ENCODE peak calls at places on chromosomes 1 and 21, in nine cellular contexts. D is spleen, M is A549, I is uterus, N is right lobe of liver, B is heart left ventricle, H is tibial nerve, W is esophagus squamous epithelium, A is body of pancreas. F is an unnamed sample.

GRCh38 chr1:3425486-3426215 is 28.8 kb upstream of the ARHGEF16 start:
- DNase-seq in D (no peak), A (no peak), W (no peak), I (no peak), H (no peak), M (no peak), B (no peak), N (no peak), F (no peak)

GRCh38 chr1:94092210-94092613 is 28.7 kb downstream of the ABCA4 start:
- DNase-seq in W (no peak), D (no peak), I (peak), M (no peak), B (peak), A (no peak), N (no peak), H (no peak), F (peak)

GRCh38 chr1:183689770-183690204 is 36.7 kb upstream of the APOBEC4 start:
- DNase-seq in H (no peak), A (no peak), M (no peak), W (no peak), N (no peak), B (no peak), D (no peak), I (no peak), F (no peak)

GRCh38 chr1:67390041-67390887 is 39.9 kb downstream of the SERBP1 start:
- DNase-seq in N (no peak), W (no peak), D (no peak), B (no peak), H (no peak), M (no peak), A (no peak), I (no peak), F (no peak)

GRCh38 chr1:116820362-116820761 is 66.1 kb downstream of the CD2 start:
- DNase-seq in I (peak), H (no peak), A (peak), N (no peak), B (peak), M (no peak), W (no peak), D (no peak), F (no peak)

GRCh38 chr1:8816306-8816705 is 1.1 kb downstream of the RERE start:
- DNase-seq in I (no peak), W (no peak), A (no peak), H (no peak), M (no peak), D (no peak), B (no peak), N (no peak), F (no peak)

GRCh38 chr1:99282536-99282935 is 18.2 kb downstream of the PLPPR4 start:
- DNase-seq in H (no peak), M (no peak), W (no peak), D (no peak), A (no peak), I (no peak), B (no peak), N (no peak), F (no peak)

GRCh38 chr1:116390195-116390594 is 17.2 kb downstream of the ATP1A1 start:
- DNase-seq in D (no peak), I (no peak), W (no peak), B (no peak), H (no peak), A (no peak), M (no peak), N (no peak), F (no peak)

GRCh38 chr1:108878678-108879077 is 1.9 kb downstream of the GPSM2 start:
- DNase-seq in I (no peak), M (no peak), N (no peak), B (no peak), H (no peak), A (no peak), W (no peak), D (no peak), F (no peak)

GRCh38 chr1:181124206-181124825 is 35.8 kb downstream of the IER5 start:
- DNase-seq in A (no peak), N (no peak), D (no peak), H (no peak), I (no peak), B (no peak), W (no peak), M (no peak), F (no peak)

GRCh38 chr1:66304128-66304527 is 229.8 kb upstream of the SGIP1 start:
- DNase-seq in W (no peak), N (no peak), I (no peak), B (no peak), M (no peak), H (no peak), D (no peak), A (no peak), F (no peak)

GRCh38 chr1:81836007-81836626 is 35.4 kb downstream of the ADGRL2 start:
- DNase-seq in W (no peak), B (no peak), D (no peak), I (no peak), A (no peak), H (no peak), M (no peak), N (no peak), F (no peak)

GRCh38 chr21:37249112-37249904 is 17.8 kb downstream of the VPS26C start:
- DNase-seq in D (no peak), W (no peak), N (no peak), A (no peak), M (no peak), I (no peak), B (no peak), H (no peak), F (no peak)

GRCh38 chr1:111660204-111661150 is 40.9 kb downstream of the RAP1A start:
- DNase-seq in I (no peak), M (no peak), B (no peak), A (no peak), H (no peak), D (no peak), N (no peak), W (no peak), F (no peak)

GRCh38 chr21:43775795-43776430 is at the start of gene CSTB:
- DNase-seq in M (peak), W (no peak), A (peak), B (peak), D (peak), I (peak), N (peak), H (peak), F (peak)

GRCh38 chr1:23574265-23574754 is 15.0 kb upstream of the ID3 start:
- DNase-seq in W (no peak), M (no peak), B (no peak), H (no peak), A (no peak), N (no peak), D (peak), I (no peak), F (no peak)

GRCh38 chr1:53966794-53967193 is 20.6 kb downstream of the LRRC42 start:
- DNase-seq in D (no peak), A (no peak), H (no peak), W (no peak), I (no peak), M (no peak), N (peak), B (no peak), F (no peak)

GRCh38 chr1:219657186-219657585 is 44.3 kb upstream of the ZC3H11B start:
- DNase-seq in D (no peak), M (no peak), A (no peak), I (no peak), B (no peak), H (no peak), W (no peak), N (no peak), F (no peak)

GRCh38 chr21:28263974-28264373 is 728.7 kb downstream of the LTN1 start:
- DNase-seq in B (no peak), I (no peak), H (no peak), N (no peak), D (no peak), A (no peak), W (no peak), M (no peak), F (no peak)

GRCh38 chr1:229364216-229365065 is 21.6 kb upstream of the CCSAP start:
- DNase-seq in B (no peak), D (no peak), H (no peak), N (no peak), M (no peak), I (no peak), W (no peak), A (no peak), F (no peak)

GRCh38 chr1:43791243-43791642 is 83.9 kb downstream of the ST3GAL3 start:
- DNase-seq in I (no peak), H (no peak), N (no peak), A (no peak), B (no peak), M (no peak), W (no peak), D (no peak), F (no peak)

GRCh38 chr1:243851129-243851756 is 1.2 kb upstream of the AKT3 start:
- DNase-seq in W (no peak), A (no peak), H (no peak), B (no peak), I (peak), N (peak), D (no peak), M (peak), F (peak)

GRCh38 chr1:18703041-18703621 is 72.5 kb downstream of the PAX7 start:
- DNase-seq in M (peak), W (no peak), I (no peak), D (no peak), B (no peak), H (no peak), A (no peak), N (no peak), F (no peak)

GRCh38 chr1:58968360-58968952 is 184.6 kb upstream of the JUN start:
- DNase-seq in B (peak), W (no peak), I (peak), M (no peak), H (peak), A (peak), N (peak), D (peak), F (peak)

GRCh38 chr1:116122955-116123757 is 12.0 kb downstream of the MAB21L3 start:
- DNase-seq in I (no peak), N (peak), M (no peak), B (no peak), H (peak), D (no peak), W (no peak), A (peak), F (no peak)

GRCh38 chr21:43868461-43868860 is 3.4 kb downstream of the AGPAT3 start:
- DNase-seq in N (peak), A (peak), W (no peak), M (no peak), B (no peak), I (no peak), D (no peak), H (no peak), F (no peak)

GRCh38 chr21:32726742-32727477 is 903 bp downstream of the SYNJ1 start:
- DNase-seq in N (no peak), I (peak), A (no peak), W (no peak), B (peak), M (peak), H (peak), D (no peak), F (peak)

GRCh38 chr1:153509729-153510354 is 25.9 kb downstream of the S100A6 start:
- DNase-seq in M (peak), W (no peak), A (peak), N (no peak), H (peak), B (no peak), I (no peak), D (peak), F (no peak)

GRCh38 chr1:17531343-17531681 is 8.2 kb upstream of the ARHGEF10L start:
- DNase-seq in H (no peak), D (no peak), A (no peak), M (no peak), N (no peak), B (no peak), I (no peak), W (no peak), F (no peak)

GRCh38 chr1:46221749-46222148 is 18.6 kb downstream of the LURAP1 start:
- DNase-seq in B (no peak), N (no peak), W (no peak), D (no peak), H (no peak), A (no peak), M (no peak), I (no peak), F (peak)

GRCh38 chr1:22689505-22689904 is 21.1 kb upstream of the EPHB2 start:
- DNase-seq in H (no peak), W (no peak), D (no peak), N (no peak), A (no peak), B (no peak), I (peak), M (peak), F (no peak)

GRCh38 chr21:35111531-35111930 is 62.4 kb upstream of the RUNX1 start:
- DNase-seq in B (no peak), I (no peak), M (no peak), W (no peak), A (no peak), H (no peak), N (no peak), D (no peak), F (no peak)

GRCh38 chr21:31108969-31109368 is 70.7 kb upstream of the KRTAP19-8 start:
- DNase-seq in I (no peak), H (no peak), N (no peak), D (no peak), W (no peak), B (no peak), A (no peak), M (no peak), F (no peak)

DNA sequence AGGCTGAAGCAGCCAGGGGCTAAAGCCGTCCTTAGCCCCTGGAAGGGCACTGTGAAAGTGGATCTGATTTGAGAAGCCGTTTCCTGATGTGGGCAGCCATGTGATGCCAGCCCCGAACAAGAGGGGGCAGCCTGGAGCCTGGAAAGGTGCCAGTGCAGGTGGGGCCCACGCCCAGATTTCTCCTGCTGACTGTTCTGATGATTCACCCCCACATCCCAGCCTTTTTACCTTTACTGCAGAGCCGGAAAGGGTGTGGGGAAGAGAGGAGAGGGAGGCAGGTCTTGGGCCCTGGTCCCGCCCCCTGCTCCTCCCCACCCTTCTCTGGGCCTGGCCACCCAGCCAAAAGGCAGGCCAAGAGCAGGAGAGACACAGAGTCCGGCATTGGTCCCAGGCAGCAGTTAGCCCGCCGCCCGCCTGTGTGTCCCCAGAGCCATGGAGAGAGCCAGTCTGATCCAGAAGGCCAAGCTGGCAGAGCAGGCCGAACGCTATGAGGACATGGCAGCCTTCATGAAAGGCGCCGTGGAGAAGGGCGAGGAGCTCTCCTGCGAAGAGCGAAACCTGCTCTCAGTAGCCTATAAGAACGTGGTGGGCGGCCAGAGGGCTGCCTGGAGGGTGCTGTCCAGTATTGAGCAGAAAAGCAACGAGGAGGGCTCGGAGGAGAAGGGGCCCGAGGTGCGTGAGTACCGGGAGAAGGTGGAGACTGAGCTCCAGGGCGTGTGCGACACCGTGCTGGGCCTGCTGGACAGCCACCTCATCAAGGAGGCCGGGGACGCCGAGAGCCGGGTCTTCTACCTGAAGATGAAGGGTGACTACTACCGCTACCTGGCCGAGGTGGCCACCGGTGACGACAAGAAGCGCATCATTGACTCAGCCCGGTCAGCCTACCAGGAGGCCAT is at the start of gene SFN:
- DNase-seq in H (no peak), N (no peak), D (peak), I (no peak), M (peak), B (no peak), A (peak), W (no peak), F (no peak)
- TF ChIP-seq POLR2A in H (no peak), N (no peak), D (no peak), I (peak), M (peak), B (no peak), A (peak), W (peak), F (no peak)

GRCh38 chr1:226061793-226062557 is 541 bp upstream of the H3-3A start:
- DNase-seq in D (no peak), M (peak), W (no peak), I (peak), A (peak), N (peak), H (peak), B (peak), F (peak)
- TF ChIP-seq POLR2A in D (peak), M (peak), W (peak), I (peak), A (peak), N (peak), H (no peak), B (no peak), F (peak)

GRCh38 chr1:246836647-246837046 is 95.1 kb downstream of the AHCTF1 start:
- DNase-seq in N (no peak), H (no peak), D (no peak), B (no peak), W (no peak), I (no peak), M (no peak), A (no peak), F (no peak)

GRCh38 chr1:246838118-246838456 is 93.7 kb downstream of the AHCTF1 start:
- DNase-seq in H (no peak), A (no peak), D (no peak), I (no peak), B (no peak), M (no peak), N (no peak), W (no peak), F (no peak)

GRCh38 chr1:246836169-246836568 is 95.6 kb downstream of the AHCTF1 start:
- DNase-seq in N (no peak), H (no peak), I (no peak), B (no peak), D (no peak), A (no peak), W (no peak), M (no peak), F (no peak)

DNA sequence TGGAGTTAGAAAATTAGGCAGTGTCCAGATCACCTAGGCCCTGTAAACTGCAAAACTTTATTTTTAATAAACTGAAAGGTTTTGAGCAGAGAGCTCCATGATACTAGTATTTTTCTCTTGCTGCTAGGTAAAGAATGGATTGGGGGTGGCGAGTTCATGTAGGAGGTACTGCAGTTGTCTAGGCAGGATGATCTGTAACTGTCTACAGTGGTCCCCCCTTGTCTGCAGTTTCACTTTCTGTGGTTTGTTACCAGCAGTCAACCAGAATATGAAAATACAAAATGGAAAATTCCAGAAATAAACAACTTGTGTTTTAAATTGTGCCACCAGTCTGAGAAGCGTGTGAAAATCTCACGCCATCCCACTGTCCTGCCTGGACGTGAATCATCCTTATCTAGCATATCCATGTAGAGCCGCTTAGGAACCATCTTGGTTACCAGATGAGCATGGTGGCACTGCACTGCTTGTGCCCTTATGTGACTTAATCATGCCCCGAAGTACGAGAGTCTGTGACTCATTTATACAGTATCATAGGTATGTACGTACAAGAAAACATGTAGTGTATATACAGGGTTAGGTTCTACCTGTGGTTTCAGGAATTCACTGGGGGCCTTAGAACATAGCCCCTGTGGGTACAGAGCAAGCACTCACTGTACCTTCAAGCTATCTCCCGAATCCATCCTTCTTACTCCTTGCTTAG is 94.2 kb downstream of the AHCTF1 start:
- DNase-seq in W (no peak), A (no peak), M (no peak), B (no peak), D (no peak), N (no peak), H (no peak), I (no peak), F (no peak)
- TF ChIP-seq POLR2A in W (no peak), A (no peak), M (no peak), B (no peak), D (no peak), N (no peak), H (no peak), I (no peak), F (no peak)

GRCh38 chr1:40299366-40300248 is 17.5 kb downstream of the COL9A2 start:
- DNase-seq in A (no peak), W (no peak), N (no peak), I (no peak), B (no peak), H (no peak), M (no peak), D (no peak), F (no peak)
- TF ChIP-seq POLR2A in A (no peak), W (no peak), N (no peak), I (no peak), B (no peak), H (no peak), M (no peak), D (no peak), F (no peak)

F was measured in adrenal gland.